ENCODE peak calls at places on chromosome 17, in five cellular contexts. B is stimulated activated CD8-positive, alpha-beta memory T cell treated with anti-CD3 and anti-CD28 coated beads, Interleukin-15, amount 100 ng/mL, for 24 hours; D is activated CD8-positive, alpha-beta memory T cell treated with anti-CD3 and anti-CD28 coated beads for 4 hours; J is transverse colon; I is RCC 7860. U is an unnamed sample.

GRCh38 chr17:44829558-44830358 is at the start of gene GJC1:
- DNase-seq in B (no peak), D (no peak), J (peak), I (no peak), U (peak)

GRCh38 chr17:28563475-28563874 is 7.8 kb downstream of the PIGS start:
- DNase-seq in B (no peak), D (no peak), J (no peak), I (peak), U (peak)

GRCh38 chr17:78576389-78577112 is 645 bp downstream of the DNAH17 start:
- DNase-seq in B (no peak), D (no peak), J (no peak), I (no peak), U (no peak)

GRCh38 chr17:35879748-35880654 is at the start of gene CCL5:
- DNase-seq in B (no peak), D (no peak), J (peak), I (no peak), U (no peak)

GRCh38 chr17:77842148-77842905 is 116.2 kb upstream of the TNRC6C start:
- DNase-seq in B (no peak), D (no peak), J (peak), I (peak), U (peak)

GRCh38 chr17:57406981-57407286 is 150.6 kb downstream of the MSI2 start:
- DNase-seq in B (no peak), D (no peak), J (no peak), I (no peak), U (no peak)

GRCh38 chr17:31457391-31458234 is 66.1 kb downstream of the RAB11FIP4 start:
- DNase-seq in B (no peak), D (no peak), J (no peak), I (no peak), U (no peak)

GRCh38 chr17:28818705-28819295 is 23.8 kb downstream of the FAM222B start:
- DNase-seq in B (no peak), D (no peak), J (no peak), I (no peak), U (no peak)

GRCh38 chr17:45413498-45413923 is 19.2 kb downstream of the ARHGAP27 start:
- DNase-seq in B (no peak), D (no peak), J (peak), I (no peak), U (peak)

GRCh38 chr17:17112628-17113200 is 70.5 kb downstream of the MPRIP start:
- DNase-seq in B (no peak), D (no peak), J (no peak), I (no peak), U (no peak)

GRCh38 chr17:7903154-7904103 is 12.7 kb downstream of the RNF227 start:
- DNase-seq in B (no peak), D (no peak), J (no peak), I (no peak), U (no peak)

GRCh38 chr17:65978881-65979280 is 213.1 kb downstream of the CEP112 start:
- DNase-seq in B (no peak), D (no peak), J (no peak), I (no peak), U (no peak)

GRCh38 chr17:32355649-32356377 is 5.9 kb downstream of the ZNF207 start:
- DNase-seq in B (no peak), D (no peak), J (no peak), I (no peak), U (no peak)

GRCh38 chr17:39599665-39600468 is 7.9 kb downstream of the NEUROD2 start:
- DNase-seq in B (no peak), D (no peak), J (no peak), I (no peak), U (no peak)

GRCh38 chr17:32813021-32813420 is 63.9 kb downstream of the MYO1D start:
- DNase-seq in B (no peak), D (no peak), J (no peak), I (no peak), U (no peak)

GRCh38 chr17:63646492-63646815 is 24.2 kb downstream of the MAP3K3 start:
- DNase-seq in B (no peak), D (no peak), J (no peak), I (no peak), U (no peak)

GRCh38 chr17:65463242-65463641 is 98.2 kb downstream of the AXIN2 start:
- DNase-seq in B (no peak), D (no peak), J (no peak), I (no peak), U (no peak)

GRCh38 chr17:42101513-42102292 is 3.4 kb upstream of the ZNF385C start:
- DNase-seq in B (peak), D (peak), J (peak), I (peak), U (peak)

GRCh38 chr17:77742579-77742978 is 215.9 kb upstream of the TNRC6C start:
- DNase-seq in B (no peak), D (no peak), J (no peak), I (no peak), U (no peak)

GRCh38 chr17:34365340-34365739 is 2.3 kb upstream of the CCL1 start:
- DNase-seq in B (no peak), D (no peak), J (no peak), I (no peak), U (no peak)

GRCh38 chr17:27575100-27575911 is 55.7 kb upstream of the LGALS9 start:
- DNase-seq in B (no peak), D (no peak), J (no peak), I (no peak), U (no peak)

GRCh38 chr17:879546-879945 is 97.4 kb downstream of the MRM3 start:
- DNase-seq in B (peak), D (no peak), J (peak), I (peak), U (peak)

GRCh38 chr17:6355196-6355595 is 79.7 kb downstream of the AIPL1 start:
- DNase-seq in B (no peak), D (no peak), J (no peak), I (no peak), U (no peak)

GRCh38 chr17:4549781-4550533 is 5.2 kb downstream of the MYBBP1A start:
- DNase-seq in B (no peak), D (no peak), J (no peak), I (no peak), U (no peak)

GRCh38 chr17:12665263-12666210 is at the start of gene MYOCD:
- DNase-seq in B (no peak), D (no peak), J (peak), I (no peak), U (peak)

GRCh38 chr17:80212962-80213650 is 7.0 kb downstream of the SGSH start:
- DNase-seq in B (no peak), D (no peak), J (no peak), I (no peak), U (no peak)

GRCh38 chr17:40547079-40547784 is 18.0 kb downstream of the CCR7 start:
- DNase-seq in B (no peak), D (no peak), J (peak), I (no peak), U (no peak)

GRCh38 chr17:28968269-28968913 is 17.1 kb upstream of the PHF12 start:
- DNase-seq in B (no peak), D (no peak), J (no peak), I (no peak), U (no peak)